ENCODE peak calls at places on chromosomes 11 and 22, in seven cellular contexts. W is smooth muscle cell of the brain vasculature; B is cardiac muscle cell; M is GM10248; Q is activated CD8-positive, alpha-beta memory T cell treated with anti-CD3 and anti-CD28 coated beads, Interleukin-2, amount 10 ng/mL, durations not matched to agents 7 days and 5 days; C is ovary; H is activated naive CD4-positive, alpha-beta T cell. O is an unnamed sample.

GRCh38 chr22:47043835-47044721 is 281.6 kb downstream of the TBC1D22A start:
- DNase-seq in W (no peak), B (peak), M (no peak), Q (no peak), C (no peak), H (no peak), O (peak)

GRCh38 chr22:30488121-30488520 is 16.3 kb upstream of the SEC14L3 start:
- DNase-seq in W (no peak), B (no peak), M (no peak), Q (no peak), C (no peak), H (no peak), O (no peak)

GRCh38 chr11:62839050-62840015 is at the start of gene WDR74:
- DNase-seq in W (peak), B (peak), M (peak), Q (peak), C (peak), H (peak), O (peak)

GRCh38 chr11:64007629-64008282 is 21.5 kb downstream of the OTUB1 start:
- DNase-seq in W (no peak), B (peak), M (no peak), Q (no peak), C (peak), H (no peak), O (no peak)

GRCh38 chr11:130622126-130622525 is 173.7 kb downstream of the ADAMTS15 start:
- DNase-seq in W (no peak), B (no peak), M (no peak), Q (no peak), C (no peak), H (no peak), O (no peak)

GRCh38 chr11:35623708-35624168 is 5.5 kb downstream of the FJX1 start:
- DNase-seq in W (peak), B (peak), M (no peak), Q (no peak), C (no peak), H (no peak), O (no peak)

GRCh38 chr22:22397875-22398524 is 110.5 kb downstream of the ZNF280B start:
- DNase-seq in W (no peak), B (no peak), M (peak), Q (no peak), C (no peak), H (no peak), O (no peak)

GRCh38 chr11:77204792-77205466 is 76.9 kb downstream of the MYO7A start:
- DNase-seq in W (no peak), B (no peak), M (no peak), Q (no peak), C (no peak), H (no peak), O (no peak)

GRCh38 chr11:36037031-36037430 is 93.2 kb downstream of the LDLRAD3 start:
- DNase-seq in W (no peak), B (peak), M (no peak), Q (no peak), C (no peak), H (no peak), O (no peak)